ENCODE peak calls at places on chromosomes 16 and 17, in ten cellular contexts. One of them, this sample, is unnamed.

GRCh38 chr16:35185366-35186044 is 1726.1 kb downstream of the TP53TG3F start:
- DNase-seq in OCI-LY7: no peak
- DNase-seq in A549: no peak
- DNase-seq in ovary: no peak
- DNase-seq in HCT116: no peak
- DNase-seq in hepatocyte: no peak
- DNase-seq in NT2/D1: no peak
- DNase-seq in osteoblast: peak
- DNase-seq in cardiac fibroblast: no peak
- DNase-seq in kidney: no peak
- DNase-seq in this sample: no peak

GRCh38 chr17:78899361-78900260 is 3.4 kb downstream of the CEP295NL start:
- DNase-seq in OCI-LY7: no peak
- DNase-seq in A549: no peak
- DNase-seq in ovary: no peak
- DNase-seq in HCT116: no peak
- DNase-seq in hepatocyte: peak
- DNase-seq in NT2/D1: peak
- DNase-seq in osteoblast: peak
- DNase-seq in cardiac fibroblast: peak
- DNase-seq in kidney: no peak
- DNase-seq in this sample: peak

GRCh38 chr17:45413498-45413923 is 19.2 kb downstream of the ARHGAP27 start:
- DNase-seq in OCI-LY7: no peak
- DNase-seq in A549: no peak
- DNase-seq in ovary: no peak
- DNase-seq in HCT116: no peak
- DNase-seq in hepatocyte: peak
- DNase-seq in NT2/D1: no peak
- DNase-seq in osteoblast: peak
- DNase-seq in cardiac fibroblast: no peak
- DNase-seq in kidney: peak
- DNase-seq in this sample: no peak

GRCh38 chr17:58506354-58507080 is 7.9 kb downstream of the MTMR4 start:
- DNase-seq in OCI-LY7: no peak
- DNase-seq in A549: no peak
- DNase-seq in ovary: no peak
- DNase-seq in HCT116: no peak
- DNase-seq in hepatocyte: no peak
- DNase-seq in NT2/D1: no peak
- DNase-seq in osteoblast: peak
- DNase-seq in cardiac fibroblast: no peak
- DNase-seq in kidney: no peak
- DNase-seq in this sample: no peak

GRCh38 chr17:39787038-39787437 is 49.3 kb downstream of the GRB7 start:
- DNase-seq in OCI-LY7: no peak
- DNase-seq in A549: no peak
- DNase-seq in ovary: no peak
- DNase-seq in HCT116: no peak
- DNase-seq in hepatocyte: no peak
- DNase-seq in NT2/D1: no peak
- DNase-seq in osteoblast: no peak
- DNase-seq in cardiac fibroblast: no peak
- DNase-seq in kidney: no peak
- DNase-seq in this sample: no peak

GRCh38 chr17:58267347-58268324 is 13.1 kb downstream of the MPO start:
- DNase-seq in OCI-LY7: no peak
- DNase-seq in A549: no peak
- DNase-seq in ovary: no peak
- DNase-seq in HCT116: no peak
- DNase-seq in hepatocyte: no peak
- DNase-seq in NT2/D1: no peak
- DNase-seq in osteoblast: peak
- DNase-seq in cardiac fibroblast: no peak
- DNase-seq in kidney: no peak
- DNase-seq in this sample: no peak

GRCh38 chr16:12575288-12575687 is 228.4 kb downstream of the CPPED1 start:
- DNase-seq in OCI-LY7: peak
- DNase-seq in A549: no peak
- DNase-seq in ovary: no peak
- DNase-seq in HCT116: no peak
- DNase-seq in hepatocyte: no peak
- DNase-seq in NT2/D1: no peak
- DNase-seq in osteoblast: no peak
- DNase-seq in cardiac fibroblast: no peak
- DNase-seq in kidney: no peak
- DNase-seq in this sample: no peak

GRCh38 chr16:49834496-49835009 is 21.4 kb downstream of the ZNF423 start:
- DNase-seq in OCI-LY7: no peak
- DNase-seq in A549: no peak
- DNase-seq in ovary: peak
- DNase-seq in HCT116: no peak
- DNase-seq in hepatocyte: peak
- DNase-seq in NT2/D1: no peak
- DNase-seq in osteoblast: peak
- DNase-seq in cardiac fibroblast: peak
- DNase-seq in kidney: peak
- DNase-seq in this sample: no peak

GRCh38 chr17:44344939-44345496 is at the start of gene GRN:
- DNase-seq in OCI-LY7: peak
- DNase-seq in A549: peak
- DNase-seq in ovary: peak
- DNase-seq in HCT116: peak
- DNase-seq in hepatocyte: peak
- DNase-seq in NT2/D1: peak
- DNase-seq in osteoblast: peak
- DNase-seq in cardiac fibroblast: peak
- DNase-seq in kidney: peak
- DNase-seq in this sample: peak

GRCh38 chr16:1651055-1651454 is 27.0 kb upstream of the JPT2 start:
- DNase-seq in OCI-LY7: no peak
- DNase-seq in A549: no peak
- DNase-seq in ovary: no peak
- DNase-seq in HCT116: no peak
- DNase-seq in hepatocyte: no peak
- DNase-seq in NT2/D1: no peak
- DNase-seq in osteoblast: no peak
- DNase-seq in cardiac fibroblast: no peak
- DNase-seq in kidney: no peak
- DNase-seq in this sample: no peak

GRCh38 chr16:35636831-35637230 is 2177.4 kb downstream of the TP53TG3F start:
- DNase-seq in OCI-LY7: no peak
- DNase-seq in A549: no peak
- DNase-seq in ovary: no peak
- DNase-seq in HCT116: no peak
- DNase-seq in hepatocyte: no peak
- DNase-seq in NT2/D1: no peak
- DNase-seq in osteoblast: no peak
- DNase-seq in cardiac fibroblast: no peak
- DNase-seq in kidney: no peak
- DNase-seq in this sample: no peak

DNA sequence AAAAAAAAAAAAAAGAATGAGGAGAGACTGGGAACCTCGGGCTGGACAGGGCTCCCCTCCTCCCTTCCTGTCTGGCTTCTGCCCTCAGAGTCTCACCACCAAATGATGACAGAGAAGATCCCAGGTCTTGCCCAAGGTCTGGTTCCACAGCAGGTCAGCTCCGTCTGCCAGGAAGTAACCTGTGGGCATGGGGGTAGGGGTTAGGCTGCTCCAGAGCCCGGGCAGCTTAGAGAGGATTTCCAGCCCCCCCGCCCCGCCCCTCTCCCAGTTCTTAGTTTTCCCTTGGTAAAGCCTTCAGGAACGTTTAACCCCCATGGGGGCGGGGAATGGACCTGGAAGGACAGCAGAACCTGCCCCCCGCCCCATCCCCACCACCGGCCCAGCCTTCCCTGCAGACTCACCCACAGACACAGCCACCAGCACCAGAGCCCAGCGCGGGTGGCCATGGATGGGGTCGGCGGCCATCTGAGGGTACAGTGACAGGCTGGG is 730 bp downstream of the TLCD2 start:
- DNase-seq in OCI-LY7: no peak
- DNase-seq in A549: no peak
- DNase-seq in ovary: no peak
- DNase-seq in HCT116: no peak
- DNase-seq in hepatocyte: peak
- DNase-seq in NT2/D1: no peak
- DNase-seq in osteoblast: peak
- DNase-seq in cardiac fibroblast: no peak
- DNase-seq in kidney: no peak
- DNase-seq in this sample: peak
- H3K4me3 ChIP-seq in OCI-LY7: no peak
- H3K4me3 ChIP-seq in A549: peak
- H3K4me3 ChIP-seq in ovary: peak
- H3K4me3 ChIP-seq in HCT116: peak
- H3K4me3 ChIP-seq in hepatocyte: peak
- H3K4me3 ChIP-seq in NT2/D1: peak
- H3K4me3 ChIP-seq in osteoblast: peak
- H3K4me3 ChIP-seq in cardiac fibroblast: peak
- H3K4me3 ChIP-seq in kidney: no peak
- H3K4me3 ChIP-seq in this sample: peak

GRCh38 chr17:75511610-75512575 is 3.4 kb downstream of the CASKIN2 start:
- DNase-seq in OCI-LY7: no peak
- DNase-seq in A549: no peak
- DNase-seq in ovary: no peak
- DNase-seq in HCT116: no peak
- DNase-seq in hepatocyte: peak
- DNase-seq in NT2/D1: no peak
- DNase-seq in osteoblast: no peak
- DNase-seq in cardiac fibroblast: peak
- DNase-seq in kidney: peak
- DNase-seq in this sample: no peak
- H3K4me3 ChIP-seq in OCI-LY7: no peak
- H3K4me3 ChIP-seq in A549: no peak
- H3K4me3 ChIP-seq in ovary: no peak
- H3K4me3 ChIP-seq in HCT116: no peak
- H3K4me3 ChIP-seq in hepatocyte: no peak
- H3K4me3 ChIP-seq in NT2/D1: no peak
- H3K4me3 ChIP-seq in osteoblast: no peak
- H3K4me3 ChIP-seq in cardiac fibroblast: no peak
- H3K4me3 ChIP-seq in kidney: peak
- H3K4me3 ChIP-seq in this sample: no peak

DNA sequence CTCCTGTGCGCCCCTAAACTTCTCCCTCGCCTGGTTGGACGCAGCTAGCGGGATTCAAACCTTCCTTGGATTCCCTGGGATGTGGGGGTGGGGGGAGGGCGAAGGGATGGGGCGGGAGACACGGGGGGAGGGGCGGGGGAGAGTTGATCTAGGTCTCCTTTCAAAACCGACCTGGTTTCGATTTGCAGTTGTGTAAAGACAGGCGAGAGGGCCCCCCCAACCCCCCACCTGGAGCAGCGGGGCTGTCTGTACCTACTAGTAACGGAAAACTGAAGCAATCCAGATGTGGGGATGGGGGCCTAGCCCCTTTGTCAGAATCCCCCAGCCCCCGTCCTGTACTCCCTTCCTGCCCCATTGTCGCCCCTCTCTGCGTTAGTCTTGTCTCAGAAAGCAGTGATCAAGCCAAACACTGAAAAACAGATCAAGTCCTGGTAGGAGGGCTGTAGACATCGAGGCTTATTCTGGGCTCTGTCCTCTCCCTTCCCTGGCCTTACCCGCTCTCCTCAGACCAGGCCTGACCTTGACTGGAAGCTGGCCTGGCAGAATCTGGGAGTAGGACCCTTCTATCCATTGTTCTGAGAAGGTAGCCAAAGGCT is 902 bp downstream of the DLX4 start:
- DNase-seq in OCI-LY7: no peak
- DNase-seq in A549: no peak
- DNase-seq in ovary: no peak
- DNase-seq in HCT116: no peak
- DNase-seq in hepatocyte: no peak
- DNase-seq in NT2/D1: no peak
- DNase-seq in osteoblast: no peak
- DNase-seq in cardiac fibroblast: no peak
- DNase-seq in kidney: no peak
- DNase-seq in this sample: no peak
- H3K4me3 ChIP-seq in OCI-LY7: no peak
- H3K4me3 ChIP-seq in A549: peak
- H3K4me3 ChIP-seq in ovary: no peak
- H3K4me3 ChIP-seq in HCT116: peak
- H3K4me3 ChIP-seq in hepatocyte: no peak
- H3K4me3 ChIP-seq in NT2/D1: peak
- H3K4me3 ChIP-seq in osteoblast: no peak
- H3K4me3 ChIP-seq in cardiac fibroblast: no peak
- H3K4me3 ChIP-seq in kidney: no peak
- H3K4me3 ChIP-seq in this sample: peak

GRCh38 chr17:17480593-17481148 is 3.9 kb downstream of the MED9 start:
- DNase-seq in OCI-LY7: no peak
- DNase-seq in A549: no peak
- DNase-seq in ovary: no peak
- DNase-seq in HCT116: no peak
- DNase-seq in hepatocyte: no peak
- DNase-seq in NT2/D1: no peak
- DNase-seq in osteoblast: peak
- DNase-seq in cardiac fibroblast: no peak
- DNase-seq in kidney: no peak
- DNase-seq in this sample: no peak

GRCh38 chr17:17481860-17482259 is 5.1 kb downstream of the MED9 start:
- DNase-seq in OCI-LY7: no peak
- DNase-seq in A549: no peak
- DNase-seq in ovary: no peak
- DNase-seq in HCT116: no peak
- DNase-seq in hepatocyte: no peak
- DNase-seq in NT2/D1: no peak
- DNase-seq in osteoblast: peak
- DNase-seq in cardiac fibroblast: no peak
- DNase-seq in kidney: no peak
- DNase-seq in this sample: no peak

GRCh38 chr17:17474341-17474740 is 2.5 kb upstream of the MED9 start:
- DNase-seq in OCI-LY7: no peak
- DNase-seq in A549: no peak
- DNase-seq in ovary: no peak
- DNase-seq in HCT116: no peak
- DNase-seq in hepatocyte: no peak
- DNase-seq in NT2/D1: no peak
- DNase-seq in osteoblast: no peak
- DNase-seq in cardiac fibroblast: no peak
- DNase-seq in kidney: no peak
- DNase-seq in this sample: no peak

GRCh38 chr17:17476865-17477467 is at the start of gene MED9:
- DNase-seq in OCI-LY7: peak
- DNase-seq in A549: peak
- DNase-seq in ovary: peak
- DNase-seq in HCT116: peak
- DNase-seq in hepatocyte: peak
- DNase-seq in NT2/D1: peak
- DNase-seq in osteoblast: peak
- DNase-seq in cardiac fibroblast: peak
- DNase-seq in kidney: peak
- DNase-seq in this sample: peak

DNA sequence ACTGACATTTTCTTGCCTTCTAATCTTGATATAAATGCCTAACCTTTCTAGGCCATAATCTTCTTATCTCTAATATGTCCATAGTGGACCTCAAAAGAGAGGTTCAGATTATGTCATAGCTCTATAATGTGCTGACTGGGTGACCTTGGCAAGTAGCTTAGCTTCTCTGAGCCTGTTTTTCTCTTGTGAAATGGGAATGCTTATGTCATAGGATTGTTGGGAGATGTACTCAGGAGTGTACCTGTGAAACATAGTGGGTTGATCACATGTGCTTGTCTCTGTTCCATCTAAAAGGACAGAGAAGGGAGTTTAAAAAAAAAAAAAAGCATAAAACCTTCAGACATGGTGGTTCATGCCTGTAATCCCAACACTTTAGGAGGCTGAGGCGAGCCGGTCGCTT is 2.4 kb downstream of the MED9 start:
- DNase-seq in OCI-LY7: no peak
- DNase-seq in A549: no peak
- DNase-seq in ovary: no peak
- DNase-seq in HCT116: no peak
- DNase-seq in hepatocyte: no peak
- DNase-seq in NT2/D1: no peak
- DNase-seq in osteoblast: peak
- DNase-seq in cardiac fibroblast: no peak
- DNase-seq in kidney: no peak
- DNase-seq in this sample: no peak
- H3K4me3 ChIP-seq in OCI-LY7: peak
- H3K4me3 ChIP-seq in A549: no peak
- H3K4me3 ChIP-seq in ovary: no peak
- H3K4me3 ChIP-seq in HCT116: no peak
- H3K4me3 ChIP-seq in hepatocyte: no peak
- H3K4me3 ChIP-seq in NT2/D1: no peak
- H3K4me3 ChIP-seq in osteoblast: no peak
- H3K4me3 ChIP-seq in cardiac fibroblast: no peak
- H3K4me3 ChIP-seq in kidney: no peak
- H3K4me3 ChIP-seq in this sample: no peak

This sample was measured in Caco-2.